ENCODE peak calls at places on chromosomes 13 and 19, in eight cellular contexts. H is T-helper 17 cell, B is C1 segment of cervical spinal cord, R is head of caudate nucleus, T is AG04450, V is Peyer's patch, E is T-helper 2 cell, U is dorsolateral prefrontal cortex. C is an unnamed sample.

GRCh38 chr19:38736036-38736412 is 8.2 kb downstream of the CAPN12 start:
- DNase-seq in H (peak; percentile 58), B (no peak), R (no peak), T (no peak), V (peak; percentile 83), E (peak; percentile 38), U (peak; percentile 40), C (no peak)

GRCh38 chr19:2302319-2303208 is 5.4 kb downstream of the LINGO3 start:
- DNase-seq in H (no peak), B (no peak), R (peak; percentile 73), T (no peak), V (peak; percentile 83), E (no peak), U (no peak), C (no peak)

GRCh38 chr19:29714371-29714952 is 599 bp downstream of the C19orf12 start:
- DNase-seq in H (peak; percentile 52), B (no peak), R (no peak), T (no peak), V (peak; percentile 59), E (peak; percentile 8), U (no peak), C (no peak)

GRCh38 chr13:21749410-21749809 is 78.5 kb downstream of the FGF9 start:
- DNase-seq in H (no peak), B (no peak), R (no peak), T (peak; percentile 71), V (no peak), E (no peak), U (no peak), C (no peak)

GRCh38 chr13:23087884-23088283 is 92.9 kb upstream of the SGCG start:
- DNase-seq in H (no peak), B (no peak), R (no peak), T (no peak), V (no peak), E (no peak), U (no peak), C (no peak)

GRCh38 chr19:28948531-28948930 is 264.4 kb downstream of the UQCRFS1 start:
- DNase-seq in H (no peak), B (no peak), R (no peak), T (no peak), V (no peak), E (no peak), U (no peak), C (no peak)

GRCh38 chr19:4622695-4623421 is 16.5 kb upstream of the TNFAIP8L1 start:
- DNase-seq in H (no peak), B (no peak), R (no peak), T (no peak), V (no peak), E (no peak), U (no peak), C (no peak)

GRCh38 chr19:47652285-47652684 is 43.4 kb downstream of the BICRA start:
- DNase-seq in H (no peak), B (no peak), R (no peak), T (no peak), V (no peak), E (no peak), U (no peak), C (no peak)

GRCh38 chr19:6100284-6100915 is 9.9 kb downstream of the RFX2 start:
- DNase-seq in H (no peak), B (no peak), R (no peak), T (no peak), V (no peak), E (no peak), U (no peak), C (no peak)

GRCh38 chr13:38223093-38223492 is 126.6 kb upstream of the UFM1 start:
- DNase-seq in H (no peak), B (no peak), R (no peak), T (no peak), V (no peak), E (no peak), U (no peak), C (no peak)

GRCh38 chr19:37353968-37354367 is 16.9 kb upstream of the ZNF527 start:
- DNase-seq in H (no peak), B (no peak), R (no peak), T (no peak), V (no peak), E (no peak), U (no peak), C (no peak)

C was measured in tibial nerve.